ENCODE peak calls at places on chromosomes 6 and 20, in five cellular contexts. Y is breast epithelium, L is IMR-90, X is transverse colon, N is K562. G is an unnamed sample. For H3K9me3, the result is how much of the 10 kb centered on the place peaks cover.

GRCh38 chr20:17327185-17327780 is 100.4 kb downstream of the PCSK2 start:
- DNase-seq in L (no peak), Y (no peak), X (no peak), N (no peak), G (no peak)

GRCh38 chr6:106666290-106667021 is 37.1 kb downstream of the QRSL1 start:
- DNase-seq in N (no peak), Y (no peak), L (no peak), X (peak), G (no peak)

GRCh38 chr6:166275714-166276166 is 32.5 kb downstream of the PRR18 start:
- DNase-seq in L (peak), N (peak), X (peak), Y (no peak), G (peak)

GRCh38 chr20:51565741-51566140 is 23.2 kb upstream of the NFATC2 start:
- DNase-seq in L (peak), X (no peak), Y (no peak), N (no peak), G (no peak)

GRCh38 chr20:34390769-34391447 is 27.8 kb downstream of the ITCH start:
- DNase-seq in Y (no peak), X (peak), N (peak), L (peak), G (no peak)

GRCh38 chr20:21105429-21106170 is 558 bp downstream of the LINC00237 start:
- DNase-seq in Y (no peak), L (no peak), X (no peak), N (no peak), G (no peak)

GRCh38 chr6:89082439-89082838 is 1.9 kb downstream of the PNRC1 start:
- DNase-seq in Y (no peak), N (no peak), X (no peak), L (peak), G (no peak)

GRCh38 chr6:105810105-105810921 is 275.8 kb upstream of the PRDM1 start:
- DNase-seq in Y (no peak), N (peak), L (peak), X (peak), G (no peak)

GRCh38 chr20:38168791-38169589 is 3.9 kb upstream of the TGM2 start:
- DNase-seq in N (no peak), Y (no peak), X (no peak), L (no peak), G (no peak)

GRCh38 chr20:61753987-61754956 is 311.4 kb downstream of the TAF4 start:
- DNase-seq in L (no peak), X (no peak), N (no peak), Y (peak), G (no peak)

GRCh38 chr6:121439456-121440250 is 4.2 kb downstream of the GJA1 start:
- DNase-seq in Y (no peak), N (no peak), L (no peak), X (no peak), G (no peak)

GRCh38 chr20:10954137-10954840 is 280.5 kb upstream of the JAG1 start:
- DNase-seq in Y (no peak), L (peak), N (no peak), X (no peak), G (no peak)

GRCh38 chr6:154868143-154868594 is 126.9 kb upstream of the TIAM2 start:
- DNase-seq in Y (no peak), N (peak), L (peak), X (no peak), G (no peak)

GRCh38 chr20:31406115-31406514 is at the start of gene DEFB121:
- DNase-seq in Y (no peak), X (no peak), N (no peak), L (no peak), G (no peak)
- H3K9me3 ChIP-seq in Y (under half), X (under half), N (under half), L (under half), G (under half)

GRCh38 chr6:95093154-95093553 is 484.2 kb upstream of the MANEA start:
- DNase-seq in N (no peak), X (no peak), Y (no peak), L (peak), G (no peak)

GRCh38 chr6:95091823-95092436 is 485.4 kb upstream of the MANEA start:
- DNase-seq in X (no peak), N (peak), Y (no peak), L (peak), G (no peak)

GRCh38 chr6:95095271-95095670 is 482.1 kb upstream of the MANEA start:
- DNase-seq in X (no peak), N (no peak), L (peak), Y (no peak), G (no peak)

GRCh38 chr6:95095855-95096254 is 481.5 kb upstream of the MANEA start:
- DNase-seq in L (no peak), X (no peak), Y (no peak), N (no peak), G (no peak)

DNA sequence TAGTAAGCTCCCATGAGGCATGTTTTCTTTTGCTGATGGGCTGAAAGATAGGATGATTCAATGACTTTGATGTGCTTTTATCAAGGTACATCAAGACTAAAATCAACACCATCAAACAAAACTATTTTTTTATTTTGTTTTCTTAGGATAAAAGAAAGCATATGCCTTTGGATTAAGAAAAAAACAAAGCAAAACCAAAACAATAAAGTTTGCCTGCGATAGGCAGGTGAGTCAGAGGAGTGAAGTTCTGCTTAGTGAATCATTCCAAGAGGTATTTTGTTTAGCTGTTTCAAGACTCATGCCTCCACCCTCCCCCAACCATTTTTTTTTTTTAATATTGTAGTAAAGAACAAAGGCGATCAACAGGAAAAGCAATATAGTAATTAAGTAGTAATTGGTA is 482.6 kb upstream of the MANEA start:
- DNase-seq in L (peak), X (no peak), Y (no peak), N (no peak), G (no peak)
- H3K27ac ChIP-seq in L (no peak), X (no peak), Y (no peak), N (no peak), G (no peak)

GRCh38 chr6:33570806-33571636 is 9.1 kb downstream of the BAK1 start:
- DNase-seq in Y (peak), L (peak), X (peak), N (peak), G (peak)
- TF ChIP-seq POLR2A in Y (no peak), L (no peak), X (peak), N (peak), G (no peak)

GRCh38 chr6:27241443-27241842 is 6.1 kb upstream of the PRSS16 start:
- DNase-seq in N (no peak), Y (no peak), X (no peak), L (no peak), G (no peak)
- H3K9me3 ChIP-seq in N (under half), Y (under half), X (under half), L (under half), G (under half)

GRCh38 chr6:53174996-53175395 is 26.4 kb upstream of the GCM1 start:
- DNase-seq in Y (no peak), X (no peak), L (no peak), N (no peak), G (no peak)

GRCh38 chr6:53178837-53179432 is 30.3 kb upstream of the GCM1 start:
- DNase-seq in Y (no peak), L (no peak), N (no peak), X (no peak), G (no peak)

GRCh38 chr6:53180678-53181077 is 32.0 kb upstream of the GCM1 start:
- DNase-seq in X (no peak), N (no peak), Y (no peak), L (no peak), G (no peak)

DNA sequence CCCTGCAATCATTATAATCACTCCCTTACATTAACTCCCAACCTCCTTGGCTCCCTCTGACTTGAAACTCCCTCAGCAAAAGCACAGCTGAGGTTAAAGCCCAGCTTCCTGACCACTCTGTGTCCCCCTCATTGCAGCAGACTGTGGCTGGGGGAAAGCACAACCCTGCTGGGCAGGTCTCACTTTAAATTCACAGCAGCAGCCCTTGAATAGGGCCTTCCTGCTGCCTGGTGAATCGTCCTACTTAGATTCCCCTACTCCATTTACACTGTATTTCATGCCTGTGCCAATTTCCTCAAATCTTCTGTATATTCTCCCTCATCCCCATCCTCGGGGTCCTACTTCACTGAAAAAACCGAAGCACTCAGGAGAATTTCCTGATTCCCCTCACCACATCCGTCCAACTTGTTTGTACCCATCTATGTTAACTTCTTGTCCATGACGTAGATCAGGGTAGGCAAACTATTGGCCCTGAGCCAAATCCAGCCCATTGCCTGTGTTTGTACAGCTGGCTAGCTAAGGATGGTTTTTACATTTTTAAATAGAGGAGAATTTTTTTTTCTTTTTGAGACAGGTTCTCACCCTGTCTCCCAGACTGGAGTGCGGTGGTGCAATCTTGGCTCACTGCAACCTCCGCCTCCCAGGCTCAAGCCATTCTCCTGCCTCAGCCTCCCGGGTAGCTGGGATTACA is 31.5 kb upstream of the GCM1 start:
- DNase-seq in N (no peak), L (peak), Y (peak), X (peak), G (no peak)
- H3K27ac ChIP-seq in N (no peak), L (no peak), Y (no peak), X (no peak), G (no peak)

DNA sequence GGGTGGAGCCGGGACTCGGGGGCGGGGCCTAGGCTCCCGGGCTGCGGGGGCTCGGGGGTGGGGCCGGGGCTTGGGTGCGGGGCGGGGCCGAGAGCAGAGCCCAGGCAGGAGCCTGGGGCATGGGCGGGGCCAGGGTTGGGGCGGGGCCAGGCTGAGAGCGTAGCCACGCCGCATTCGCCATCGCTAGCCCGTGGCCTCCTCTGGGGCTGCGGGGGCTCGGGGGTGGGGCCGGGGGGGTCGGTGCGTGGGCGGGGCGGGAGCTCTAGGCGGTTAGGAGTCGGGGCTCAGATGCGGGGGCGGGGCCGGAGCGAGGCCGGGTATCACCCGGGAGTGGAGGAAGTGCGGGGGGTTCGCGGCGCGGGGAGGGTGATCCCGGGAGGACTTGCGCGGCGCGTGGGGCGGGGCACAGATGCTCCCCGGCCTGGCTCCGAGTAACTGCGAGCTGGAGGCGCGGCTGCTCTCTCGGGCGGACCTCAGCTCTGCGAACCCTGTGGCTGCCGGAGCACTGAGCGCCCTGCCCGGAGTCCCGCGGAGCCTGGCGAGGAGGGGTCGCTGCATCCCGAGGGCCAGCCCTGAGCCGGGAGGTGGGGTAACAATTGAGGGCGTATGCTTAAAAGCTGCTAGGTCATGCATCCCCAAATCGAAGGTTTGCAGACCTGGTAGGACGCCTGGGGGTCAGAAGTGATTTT is 434 bp upstream of the ECI2 start:
- DNase-seq in Y (peak), N (peak), L (peak), X (peak), G (peak)
- TF ChIP-seq POLR2A in Y (no peak), N (peak), L (no peak), X (peak), G (no peak)

DNA sequence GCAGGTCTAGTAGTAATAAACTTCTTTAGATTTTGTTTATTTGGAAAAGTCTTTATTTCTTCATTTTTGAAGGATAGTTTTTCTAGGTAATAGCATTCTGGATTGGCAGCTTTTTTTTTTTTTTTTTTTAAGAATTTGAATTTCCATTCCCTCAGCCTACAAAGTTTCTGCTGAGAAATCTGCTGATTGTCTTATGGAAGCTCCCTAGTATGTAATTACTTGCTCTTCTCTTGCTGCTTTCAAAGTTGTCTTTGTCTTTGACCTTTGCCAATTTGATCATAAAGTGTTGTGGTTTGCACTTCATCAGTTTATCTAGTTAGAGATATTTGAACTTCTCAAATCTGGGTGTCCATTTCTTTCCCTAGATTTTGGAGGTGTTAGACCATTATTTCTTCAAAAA is 82.2 kb upstream of the GMDS start:
- DNase-seq in Y (no peak), N (no peak), X (no peak), L (no peak), G (no peak)
- H3K9me3 ChIP-seq in Y (half or more), N (under half), X (under half), L (under half), G (under half)

GRCh38 chr20:59390437-59390836 is 90.0 kb downstream of the EDN3 start:
- DNase-seq in N (no peak), Y (no peak), X (no peak), L (no peak), G (no peak)

GRCh38 chr20:59385461-59385860 is 85.0 kb downstream of the EDN3 start:
- DNase-seq in N (no peak), Y (no peak), X (no peak), L (no peak), G (no peak)

GRCh38 chr20:59388402-59388801 is 88.0 kb downstream of the EDN3 start:
- DNase-seq in X (no peak), N (no peak), L (no peak), Y (no peak), G (no peak)

GRCh38 chr20:59386819-59387218 is 86.4 kb downstream of the EDN3 start:
- DNase-seq in X (no peak), N (no peak), Y (no peak), L (no peak), G (no peak)

GRCh38 chr20:59387891-59388290 is 87.5 kb downstream of the EDN3 start:
- DNase-seq in X (no peak), Y (no peak), N (no peak), L (no peak), G (no peak)
- H3K27ac ChIP-seq in X (no peak), Y (no peak), N (no peak), L (no peak), G (no peak)

DNA sequence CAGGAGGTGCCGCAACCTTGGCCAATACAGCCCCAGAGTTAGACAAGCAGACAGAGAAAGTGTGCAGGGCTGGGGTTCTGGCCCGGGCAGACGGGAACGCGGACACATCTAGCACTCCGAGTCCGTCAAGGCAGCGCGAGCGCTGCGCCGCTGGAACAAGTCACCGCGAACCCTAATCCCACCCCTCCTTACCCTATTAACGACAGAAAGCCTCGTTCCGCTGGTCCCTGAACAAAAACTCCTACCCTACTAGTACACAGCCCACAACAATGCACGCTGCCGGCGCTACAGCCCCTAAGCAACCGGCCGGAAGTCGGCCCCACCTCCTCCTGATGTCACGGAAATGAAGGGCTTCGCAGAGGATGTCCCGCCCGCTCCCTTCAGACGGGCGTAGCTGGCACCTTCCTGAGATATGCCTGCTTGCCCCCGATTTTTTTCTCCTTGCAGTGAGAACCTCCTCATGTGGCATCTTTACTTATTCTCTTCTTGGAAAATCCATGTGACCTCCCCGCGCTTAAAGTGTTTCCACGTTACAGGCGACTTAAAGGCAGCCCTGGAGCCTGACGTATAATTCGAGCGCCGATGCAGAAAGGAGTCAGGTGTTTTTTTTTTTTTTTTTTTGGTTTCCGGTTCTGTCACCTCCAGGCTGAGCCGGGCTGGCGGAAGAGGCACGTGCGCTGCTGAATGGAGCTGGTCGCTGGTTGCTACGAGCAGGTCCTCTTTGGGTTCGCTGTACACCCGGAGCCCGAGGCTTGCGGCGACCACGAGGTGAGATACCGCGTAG is at the start of the genes C6orf52 and PAK1IP1:
- DNase-seq in Y (peak), X (peak), N (peak), L (peak), G (peak)
- TF ChIP-seq POLR2A in Y (peak), X (peak), N (peak), L (peak), G (peak)

GRCh38 chr6:46376562-46376969 is 114.7 kb downstream of the RCAN2 start:
- DNase-seq in L (no peak), X (no peak), N (peak), Y (no peak), G (no peak)
- H3K9me3 ChIP-seq in L (under half), X (under half), N (under half), Y (under half), G (under half)